ENCODE peak calls at places on chromosomes 5 and 9, in four cellular contexts. P is heart left ventricle, C is fibroblast of lung, D is heart right ventricle. G is an unnamed sample.

GRCh38 chr9:121985792-121986494 is 107.2 kb downstream of the TTLL11 start:
- DNase-seq in D (peak; percentile 52), P (peak; percentile 70), C (no peak), G (no peak)

GRCh38 chr5:141853895-141854626 is 24.1 kb downstream of the PCDH1 start:
- DNase-seq in P (no peak), D (no peak), C (no peak), G (no peak)

GRCh38 chr9:18149457-18150011 is 324.4 kb upstream of the ADAMTSL1 start:
- DNase-seq in P (no peak), D (no peak), C (no peak), G (no peak)

GRCh38 chr5:54883374-54884194 is 101.8 kb downstream of the ESM1 start:
- DNase-seq in P (peak; percentile 35), D (peak; percentile 47), C (peak; percentile 56), G (peak; percentile 33)

GRCh38 chr5:54109931-54110330 is 200.4 kb downstream of the ARL15 start:
- DNase-seq in C (no peak), D (no peak), P (no peak), G (no peak)

GRCh38 chr9:97386733-97387503 is 25.0 kb upstream of the TDRD7 start:
- DNase-seq in D (peak; percentile 65), P (peak; percentile 65), C (peak; percentile 63), G (peak; percentile 82)

GRCh38 chr5:141135030-141135717 is at the start of gene PCDHB5:
- DNase-seq in D (no peak), C (peak; percentile 33), P (no peak), G (no peak)

GRCh38 chr5:96566775-96567174 is 95.4 kb upstream of the CAST start:
- DNase-seq in P (no peak), C (no peak), D (no peak), G (no peak)

GRCh38 chr5:60436518-60436917 is 263.4 kb downstream of the DEPDC1B start:
- DNase-seq in D (no peak), C (no peak), P (no peak), G (no peak)

GRCh38 chr5:2856206-2856605 is 104.7 kb upstream of the IRX2 start:
- DNase-seq in C (no peak), P (no peak), D (no peak), G (no peak)

GRCh38 chr5:103624035-103624461 is 61.5 kb upstream of the NUDT12 start:
- DNase-seq in D (no peak), C (peak; percentile 99), P (no peak), G (no peak)

GRCh38 chr9:105054488-105054887 is 126.5 kb upstream of the ABCA1 start:
- DNase-seq in D (no peak), C (peak; percentile 87), P (no peak), G (no peak)

GRCh38 chr5:159100928-159101646 is 1.4 kb upstream of the EBF1 start:
- DNase-seq in C (no peak), P (no peak), D (no peak), G (no peak)

GRCh38 chr9:109520475-109521132 is 22.5 kb upstream of the PTPN3 start:
- DNase-seq in C (peak; percentile 76), P (peak; percentile 39), D (no peak), G (peak; percentile 61)

GRCh38 chr9:72726951-72727350 is 205.5 kb downstream of the TMC1 start:
- DNase-seq in C (no peak), D (no peak), P (no peak), G (no peak)

GRCh38 chr5:138054863-138055558 is 22.1 kb upstream of the FAM13B start:
- DNase-seq in D (no peak), C (no peak), P (no peak), G (peak; percentile 34)

GRCh38 chr5:11719888-11720481 is 184.3 kb downstream of the CTNND2 start:
- DNase-seq in P (peak; percentile 27), D (no peak), C (no peak), G (peak; percentile 71)

GRCh38 chr9:115671911-115672310 is 481.7 kb upstream of the PAPPA start:
- DNase-seq in C (no peak), D (no peak), P (no peak), G (no peak)

GRCh38 chr5:96934291-96934694 is 1.6 kb upstream of the LNPEP start:
- DNase-seq in D (no peak), P (no peak), C (no peak), G (peak; percentile 4)

GRCh38 chr5:143262393-143263174 is 140.9 kb downstream of the NR3C1 start:
- DNase-seq in P (no peak), D (no peak), C (peak; percentile 98), G (no peak)

GRCh38 chr9:22203371-22204138 is 194.4 kb upstream of the CDKN2B start:
- DNase-seq in P (no peak), C (peak; percentile 89), D (no peak), G (no peak)

GRCh38 chr5:116038817-116039216 is 6.5 kb downstream of the ARL14EPL start:
- DNase-seq in D (no peak), P (no peak), C (no peak), G (no peak)

GRCh38 chr5:35899805-35900204 is 38.6 kb downstream of the CAPSL start:
- DNase-seq in C (no peak), P (no peak), D (no peak), G (no peak)

GRCh38 chr9:134025606-134026541 is 593 bp downstream of the BRD3OS start:
- DNase-seq in P (no peak), C (peak; percentile 45), D (peak; percentile 54), G (peak; percentile 49)

GRCh38 chr5:156402387-156402921 is 75.5 kb downstream of the SGCD start:
- DNase-seq in P (no peak), C (no peak), D (no peak), G (no peak)

GRCh38 chr5:168408561-168409321 is 77.5 kb upstream of the RARS1 start:
- DNase-seq in D (no peak), P (no peak), C (peak; percentile 49), G (no peak)

GRCh38 chr5:103428411-103428871 is 134.1 kb downstream of the NUDT12 start:
- DNase-seq in D (peak; percentile 44), P (peak; percentile 38), C (peak; percentile 36), G (no peak)

GRCh38 chr5:153672347-153673090 is 182.0 kb downstream of the GRIA1 start:
- DNase-seq in C (peak; percentile 17), D (no peak), P (no peak), G (no peak)

GRCh38 chr5:139374909-139375308 is 8.2 kb downstream of the SLC23A1 start:
- DNase-seq in C (no peak), P (no peak), D (no peak), G (no peak)

GRCh38 chr5:135263022-135263668 is 135.9 kb downstream of the MACROH2A1 start:
- DNase-seq in C (no peak), P (no peak), D (no peak), G (no peak)

GRCh38 chr5:54753034-54753433 is 232.4 kb downstream of the ESM1 start:
- DNase-seq in P (no peak), C (peak; percentile 61), D (no peak), G (no peak)

GRCh38 chr9:116516456-116516855 is 170.6 kb upstream of the TRIM32 start:
- DNase-seq in D (no peak), P (no peak), C (no peak), G (no peak)

GRCh38 chr5:156186760-156187159 is 140.2 kb upstream of the SGCD start:
- DNase-seq in D (no peak), P (no peak), C (peak; percentile 46), G (no peak)

GRCh38 chr9:105425817-105426433 is 21.9 kb upstream of the FSD1L start:
- DNase-seq in C (peak; percentile 58), P (no peak), D (no peak), G (no peak)

GRCh38 chr5:64690417-64691151 is at the start of gene SHISAL2B:
- DNase-seq in P (no peak), C (peak; percentile 27), D (no peak), G (peak; percentile 34)

GRCh38 chr9:122251351-122251750 is 13.3 kb downstream of the RBM18 start:
- DNase-seq in C (no peak), D (no peak), P (no peak), G (no peak)

GRCh38 chr5:175478384-175479124 is at the start of gene SFXN1:
- DNase-seq in C (peak; percentile 70), P (peak; percentile 84), D (peak; percentile 86), G (peak; percentile 70)

GRCh38 chr9:97412628-97413382 is 909 bp downstream of the TDRD7 start:
- DNase-seq in C (peak; percentile 4), D (no peak), P (no peak), G (no peak)

DNA sequence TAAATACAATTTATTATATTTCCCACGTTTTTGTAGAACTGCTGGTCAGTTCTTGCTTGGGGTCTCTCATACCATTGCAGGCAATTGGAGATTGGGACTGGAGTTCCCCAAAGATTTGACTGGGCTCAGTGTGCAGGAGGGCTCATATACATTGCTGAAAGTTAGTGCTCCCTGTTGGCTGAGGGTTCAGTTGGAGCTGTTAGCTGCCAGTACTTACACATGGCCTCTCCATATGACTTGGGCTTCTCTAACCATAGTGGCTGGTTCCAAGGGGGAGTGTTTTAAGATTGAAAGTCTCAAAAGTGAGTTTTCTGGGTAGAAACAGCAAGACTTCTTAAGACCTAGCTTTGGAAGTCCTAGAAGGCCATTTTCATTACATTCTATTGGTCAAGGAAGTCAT is 102.9 kb downstream of the MAN2A1 start:
- DNase-seq in D (no peak), P (no peak), C (no peak), G (no peak)
- TF ChIP-seq CTCF in D (no peak), P (no peak), C (no peak), G (no peak)

DNA sequence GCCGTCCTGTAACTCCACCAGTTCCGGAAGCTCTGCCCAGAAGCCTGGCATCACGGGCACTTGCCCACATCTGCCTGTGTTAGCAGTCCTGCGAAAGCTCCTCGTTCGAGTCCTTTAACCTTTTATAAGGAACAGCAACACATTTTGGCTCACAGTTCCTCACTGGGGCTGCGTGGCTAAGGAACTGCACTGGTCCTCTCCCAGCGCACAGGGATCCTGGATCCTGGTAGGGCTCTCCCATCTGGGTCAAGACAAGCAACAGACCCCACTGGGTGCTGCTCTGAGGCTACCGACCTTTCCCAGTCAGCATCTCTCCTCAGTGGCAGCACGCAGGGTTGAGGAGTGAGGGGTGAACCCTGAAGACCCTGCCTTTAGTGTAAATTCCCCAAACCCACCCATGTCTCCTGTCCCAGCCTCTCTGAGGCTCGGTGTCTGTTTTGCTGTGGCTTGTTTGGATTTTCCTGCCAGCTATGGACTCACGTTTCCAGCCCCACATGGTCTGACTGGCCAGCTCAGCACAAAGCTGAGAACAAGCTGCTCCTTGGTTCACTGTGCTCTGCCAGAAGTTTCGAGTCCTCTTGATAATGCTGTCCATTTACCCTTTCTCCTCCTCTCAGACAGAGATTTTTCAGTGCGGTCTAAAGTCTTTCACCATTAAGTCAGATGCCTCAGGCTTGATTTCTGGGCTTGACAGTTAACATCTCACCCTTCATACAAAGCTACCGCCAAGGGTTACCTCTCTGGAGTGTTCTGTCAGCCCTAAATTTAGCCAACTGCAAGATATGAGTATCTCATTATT is 80.0 kb downstream of the AK8 start:
- DNase-seq in C (no peak), P (no peak), D (no peak), G (no peak)
- TF ChIP-seq CTCF in C (no peak), P (no peak), D (no peak), G (no peak)

GRCh38 chr5:172452398-172453205 is 1.7 kb downstream of the SH3PXD2B start:
- DNase-seq in D (no peak), C (peak; percentile 68), P (no peak), G (no peak)

GRCh38 chr5:172454355-172455086 is at the start of gene SH3PXD2B:
- DNase-seq in D (peak; percentile 69), P (peak; percentile 79), C (peak; percentile 77), G (peak; percentile 75)

GRCh38 chr5:172451771-172452197 is 2.5 kb downstream of the SH3PXD2B start:
- DNase-seq in P (no peak), D (no peak), C (peak; percentile 86), G (no peak)

GRCh38 chr5:172453986-172454354 is 355 bp downstream of the SH3PXD2B start:
- DNase-seq in C (peak; percentile 51), D (peak; percentile 57), P (peak; percentile 62), G (peak; percentile 53)

GRCh38 chr5:172453206-172453985 is 929 bp downstream of the SH3PXD2B start:
- DNase-seq in C (peak; percentile 73), D (no peak), P (no peak), G (peak; percentile 59)
- TF ChIP-seq CTCF in C (peak; percentile 73), D (peak; percentile 56), P (no peak), G (peak; percentile 71)

GRCh38 chr9:119556129-119556875 is 187.1 kb upstream of the BRINP1 start:
- DNase-seq in D (peak; percentile 80), C (peak; percentile 44), P (peak; percentile 63), G (peak; percentile 83)
- TF ChIP-seq CTCF in D (peak; percentile 94), C (peak; percentile 93), P (peak; percentile 81), G (peak; percentile 98)

G was measured in neural crest cell.